ENCODE peak calls at places on chromosomes 13 and 19, in five cellular contexts. I is left ventricle myocardium inferior, U is DND-41, F is brain microvascular endothelial cell, E is right atrium auricular region. Y is an unnamed sample. For H3K27me3, the result is how much of the 10 kb centered on the place peaks cover.

GRCh38 chr13:99796175-99796819 is 175.3 kb downstream of the ZIC5 start:
- DNase-seq in I (no peak), U (peak), F (peak), E (no peak), Y (peak)

GRCh38 chr19:47499371-47499770 is 15.4 kb upstream of the KPTN start:
- DNase-seq in I (no peak), U (no peak), F (no peak), E (no peak), Y (no peak)

GRCh38 chr19:38033658-38034150 is 126.7 kb downstream of the SIPA1L3 start:
- DNase-seq in I (no peak), U (no peak), F (no peak), E (no peak), Y (no peak)

GRCh38 chr13:98474292-98474691 is 102.6 kb downstream of the STK24 start:
- DNase-seq in I (no peak), U (no peak), F (no peak), E (no peak), Y (no peak)

GRCh38 chr13:99961634-99962033 is 9.9 kb downstream of the ZIC5 start:
- DNase-seq in I (no peak), U (no peak), F (no peak), E (no peak), Y (no peak)

GRCh38 chr13:109426690-109426990 is 359.7 kb downstream of the IRS2 start:
- DNase-seq in I (no peak), U (no peak), F (no peak), E (no peak), Y (no peak)

GRCh38 chr19:29495971-29496441 is 29.8 kb upstream of the VSTM2B start:
- DNase-seq in I (no peak), U (no peak), F (no peak), E (no peak), Y (no peak)

GRCh38 chr13:75489502-75490263 is 7.7 kb upstream of the TBC1D4 start:
- DNase-seq in I (no peak), U (no peak), F (no peak), E (no peak), Y (no peak)

DNA sequence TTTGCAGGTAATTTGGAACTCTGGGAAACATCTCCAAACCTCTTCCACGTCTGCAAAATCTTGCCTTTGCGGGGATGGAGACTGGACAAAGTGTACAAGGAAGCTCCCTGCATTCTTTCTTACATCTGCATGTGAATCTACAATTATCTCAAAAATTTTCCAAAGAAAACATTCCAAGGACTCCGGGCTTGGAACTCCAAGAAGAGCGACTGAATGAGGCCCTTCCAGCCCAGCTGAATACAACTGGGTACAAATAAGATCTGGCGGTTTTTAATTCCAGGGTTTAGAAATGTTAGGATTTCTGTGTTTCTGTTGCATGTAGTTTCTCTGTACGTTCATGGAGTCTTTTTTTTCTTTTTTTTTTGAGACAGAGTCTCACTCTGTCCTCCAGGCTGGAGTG is 28.5 kb downstream of the EXOC3L2 start:
- DNase-seq in I (no peak), U (no peak), F (no peak), E (no peak), Y (no peak)
- H3K27me3 ChIP-seq in I (half or more), U (under half), F (under half), E (under half), Y (under half)

GRCh38 chr13:27967736-27968315 is 1.3 kb downstream of the CDX2 start:
- DNase-seq in I (no peak), U (no peak), F (no peak), E (no peak), Y (no peak)
- H3K27me3 ChIP-seq in I (half or more), U (under half), F (half or more), E (under half), Y (half or more)

DNA sequence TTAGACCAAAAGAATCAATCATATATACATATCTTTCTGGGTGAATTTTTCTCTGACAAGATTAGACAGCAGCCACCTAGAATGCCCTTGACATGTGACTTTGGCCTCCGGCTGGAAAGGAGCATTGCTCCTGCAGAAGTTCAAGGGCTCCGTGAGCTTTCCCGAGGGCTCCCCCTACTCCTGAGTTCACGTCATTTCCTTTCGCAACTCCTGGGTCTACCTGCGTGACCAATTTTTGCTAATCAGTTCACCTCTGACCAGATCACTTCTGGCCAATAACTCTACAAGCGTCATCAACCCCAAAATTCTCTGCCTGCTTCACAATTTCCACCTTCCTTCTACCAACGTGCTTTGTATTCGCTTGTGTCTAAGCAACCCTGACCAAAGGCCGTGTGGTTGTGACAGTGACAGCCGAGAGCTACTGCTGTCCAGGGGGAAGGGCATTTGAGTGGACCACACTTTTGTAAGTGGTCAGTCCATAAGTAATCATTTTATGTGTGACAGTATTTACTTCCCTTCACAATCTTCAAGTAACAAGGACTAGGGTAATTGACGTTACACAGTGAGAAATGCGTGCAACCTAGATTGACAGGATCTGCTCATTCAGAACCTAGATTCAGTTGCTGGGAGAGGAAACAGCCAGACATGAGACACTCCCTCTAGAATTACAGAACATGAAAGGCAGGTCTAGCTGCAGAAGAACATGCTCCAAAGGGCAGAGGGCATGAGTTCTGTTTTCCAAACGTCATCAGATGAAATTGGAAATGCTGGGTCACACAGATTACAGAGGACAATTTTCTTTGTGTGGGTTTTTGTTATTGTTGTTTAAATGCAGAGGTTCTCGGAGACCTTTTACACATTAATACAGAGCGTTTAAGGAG is 145.9 kb upstream of the SPACA7 start:
- DNase-seq in I (no peak), U (no peak), F (no peak), E (no peak), Y (no peak)
- H3K27me3 ChIP-seq in I (half or more), U (under half), F (under half), E (under half), Y (under half)

GRCh38 chr19:15584541-15585115 is 30.4 kb upstream of the CYP4F8 start:
- DNase-seq in I (peak), U (peak), F (peak), E (peak), Y (no peak)
- H3K27me3 ChIP-seq in I (half or more), U (under half), F (under half), E (under half), Y (under half)

GRCh38 chr13:36431204-36432105 is 840 bp upstream of the CCNA1 start:
- DNase-seq in I (no peak), U (no peak), F (no peak), E (no peak), Y (no peak)
- H3K27me3 ChIP-seq in I (half or more), U (under half), F (under half), E (under half), Y (under half)